ENCODE peak calls at places on chromosome 10, in six cellular contexts. C is C1 segment of cervical spinal cord, I is ELR, R is fibroblast of pulmonary artery, Z is AG04450, J is endothelial cell. U is an unnamed sample.

GRCh38 chr10:38027992-38028391 is 17.5 kb downstream of the ZNF33A start:
- DNase-seq in C (no peak), I (peak), R (no peak), Z (no peak), J (no peak), U (no peak)

GRCh38 chr10:85720931-85721330 is 645.7 kb downstream of the GRID1 start:
- DNase-seq in C (no peak), I (no peak), R (no peak), Z (no peak), J (no peak), U (no peak)

GRCh38 chr10:76408646-76409045 is 977.2 kb downstream of the LRMDA start:
- DNase-seq in C (no peak), I (no peak), R (no peak), Z (no peak), J (no peak), U (no peak)

GRCh38 chr10:61974611-61975010 is 73.1 kb downstream of the ARID5B start:
- DNase-seq in C (peak), I (peak), R (peak), Z (peak), J (no peak), U (no peak)

GRCh38 chr10:90326498-90327267 is 531.2 kb downstream of the HTR7 start:
- DNase-seq in C (no peak), I (peak), R (peak), Z (no peak), J (no peak), U (no peak)

GRCh38 chr10:33749809-33750208 is 415.3 kb upstream of the NRP1 start:
- DNase-seq in C (no peak), I (no peak), R (no peak), Z (no peak), J (no peak), U (no peak)

GRCh38 chr10:74332398-74332797 is 181.4 kb downstream of the ADK start:
- DNase-seq in C (no peak), I (no peak), R (no peak), Z (no peak), J (no peak), U (no peak)

GRCh38 chr10:128630787-128631252 is 504.6 kb upstream of the MKI67 start:
- DNase-seq in C (no peak), I (no peak), R (no peak), Z (no peak), J (no peak), U (no peak)

GRCh38 chr10:125631806-125632205 is 51.2 kb downstream of the TEX36 start:
- DNase-seq in C (no peak), I (no peak), R (no peak), Z (no peak), J (no peak), U (no peak)

GRCh38 chr10:71076473-71077142 is 135.8 kb upstream of the UNC5B start:
- DNase-seq in C (no peak), I (no peak), R (no peak), Z (no peak), J (no peak), U (peak)

GRCh38 chr10:15121707-15122106 is 24.6 kb downstream of the RPP38 start:
- DNase-seq in C (no peak), I (peak), R (no peak), Z (no peak), J (no peak), U (peak)

GRCh38 chr10:94677691-94678090 is 5.8 kb upstream of the CYP2C18 start:
- DNase-seq in C (no peak), I (peak), R (no peak), Z (no peak), J (no peak), U (no peak)

GRCh38 chr10:12428447-12429135 is 79.2 kb downstream of the CAMK1D start:
- DNase-seq in C (no peak), I (no peak), R (no peak), Z (no peak), J (no peak), U (no peak)

GRCh38 chr10:117678106-117678505 is 135.6 kb downstream of the EMX2 start:
- DNase-seq in C (no peak), I (peak), R (no peak), Z (no peak), J (no peak), U (no peak)

GRCh38 chr10:2798340-2798739 is 269.0 kb upstream of the PFKP start:
- DNase-seq in C (no peak), I (no peak), R (no peak), Z (no peak), J (no peak), U (peak)

GRCh38 chr10:119505588-119506315 is 36.8 kb downstream of the RGS10 start:
- DNase-seq in C (no peak), I (no peak), R (no peak), Z (no peak), J (no peak), U (peak)

GRCh38 chr10:10270071-10270470 is 747.6 kb upstream of the CELF2 start:
- DNase-seq in C (no peak), I (no peak), R (peak), Z (no peak), J (no peak), U (no peak)

GRCh38 chr10:44552716-44553115 is 167.8 kb upstream of the CXCL12 start:
- DNase-seq in C (no peak), I (no peak), R (no peak), Z (no peak), J (no peak), U (no peak)

GRCh38 chr10:86355571-86356038 is 11.0 kb downstream of the GRID1 start:
- DNase-seq in C (peak), I (no peak), R (no peak), Z (no peak), J (no peak), U (no peak)

GRCh38 chr10:71971311-71971731 is 7.1 kb downstream of the CHST3 start:
- DNase-seq in C (no peak), I (no peak), R (no peak), Z (no peak), J (no peak), U (no peak)

GRCh38 chr10:80585812-80586211 is 48.1 kb downstream of the SH2D4B start:
- DNase-seq in C (no peak), I (no peak), R (no peak), Z (no peak), J (no peak), U (no peak)

GRCh38 chr10:30813872-30814471 is 184.4 kb upstream of the LYZL2 start:
- DNase-seq in C (no peak), I (peak), R (peak), Z (no peak), J (no peak), U (no peak)

GRCh38 chr10:13810536-13810935 is 223.8 kb downstream of the PRPF18 start:
- DNase-seq in C (no peak), I (no peak), R (no peak), Z (no peak), J (no peak), U (no peak)

GRCh38 chr10:96863922-96864543 is 31.9 kb downstream of the LCOR start:
- DNase-seq in C (no peak), I (peak), R (peak), Z (no peak), J (no peak), U (no peak)

GRCh38 chr10:79003183-79004100 is 65.3 kb upstream of the ZMIZ1 start:
- DNase-seq in C (no peak), I (no peak), R (no peak), Z (no peak), J (no peak), U (no peak)

GRCh38 chr10:124946945-124947344 is 5.0 kb downstream of the ZRANB1 start:
- DNase-seq in C (no peak), I (no peak), R (no peak), Z (no peak), J (no peak), U (no peak)

GRCh38 chr10:18607979-18608378 is 43.4 kb downstream of the NSUN6 start:
- DNase-seq in C (no peak), I (peak), R (no peak), Z (no peak), J (no peak), U (no peak)

GRCh38 chr10:28532223-28532508 is 752 bp upstream of the WAC start:
- DNase-seq in C (no peak), I (peak), R (peak), Z (peak), J (no peak), U (no peak)

GRCh38 chr10:102024799-102025198 is 31.2 kb downstream of the ARMH3 start:
- DNase-seq in C (no peak), I (no peak), R (no peak), Z (no peak), J (no peak), U (no peak)

GRCh38 chr10:21263266-21263803 is 262.1 kb downstream of the SKIDA1 start:
- DNase-seq in C (no peak), I (no peak), R (no peak), Z (no peak), J (no peak), U (no peak)

GRCh38 chr10:88157981-88158465 is 294.6 kb downstream of the PTEN start:
- DNase-seq in C (no peak), I (peak), R (peak), Z (peak), J (no peak), U (no peak)

GRCh38 chr10:102241037-102241443 is 272 bp downstream of the PITX3 start:
- DNase-seq in C (no peak), I (no peak), R (no peak), Z (no peak), J (peak), U (peak)

GRCh38 chr10:100374137-100374655 is 27.2 kb downstream of the SCD start:
- DNase-seq in C (no peak), I (peak), R (no peak), Z (no peak), J (peak), U (no peak)

GRCh38 chr10:77604941-77605351 is 32.7 kb downstream of the KCNMA1 start:
- DNase-seq in C (no peak), I (peak), R (no peak), Z (no peak), J (no peak), U (no peak)

GRCh38 chr10:48697821-48698764 is 13.4 kb downstream of the WDFY4 start:
- DNase-seq in C (no peak), I (no peak), R (no peak), Z (no peak), J (no peak), U (no peak)

GRCh38 chr10:72784551-72785421 is 92.8 kb downstream of the MCU start:
- DNase-seq in C (peak), I (peak), R (peak), Z (peak), J (peak), U (peak)